ENCODE peak calls at places on chromosomes 3 and 15, in ten cellular contexts. R is GM23338; G is CD8-positive, alpha-beta T cell; E is left ventricle myocardium inferior; I is tibial artery; V is pancreas; W is HCT116; U is lung; D is hepatocyte; S is GM13976. A is an unnamed sample.

GRCh38 chr3:48507256-48508061 is 3.5 kb upstream of the SHISA5 start:
- DNase-seq in R (peak; percentile 92), G (peak; percentile 61), E (peak; percentile 24), I (peak; percentile 30), V (peak; percentile 57), W (peak; percentile 87), U (peak; percentile 46), D (peak; percentile 84), S (peak; percentile 82), A (peak; percentile 98)

GRCh38 chr3:58151637-58152036 is 59.1 kb downstream of the DNASE1L3 start:
- DNase-seq in R (no peak), G (no peak), E (peak; percentile 80), I (peak; percentile 48), V (no peak), W (no peak), U (no peak), D (no peak), S (no peak), A (no peak)

GRCh38 chr15:31824009-31824408 is 206.3 kb upstream of the CHRNA7 start:
- DNase-seq in R (no peak), G (no peak), E (no peak), I (no peak), V (no peak), W (no peak), U (no peak), D (no peak), S (no peak), A (no peak)

GRCh38 chr15:78055923-78056713 is 21.4 kb downstream of the TBC1D2B start:
- DNase-seq in R (no peak), G (no peak), E (no peak), I (peak; percentile 64), V (no peak), W (no peak), U (no peak), D (peak; percentile 53), S (no peak), A (peak; percentile 50)

GRCh38 chr3:107241217-107241616 is 136.0 kb upstream of the CCDC54 start:
- DNase-seq in R (peak; percentile 31), G (no peak), E (peak; percentile 24), I (peak; percentile 37), V (no peak), W (peak; percentile 39), U (peak; percentile 55), D (peak; percentile 25), S (peak; percentile 20), A (peak; percentile 74)

GRCh38 chr3:125148836-125149235 is 63.7 kb downstream of the SLC12A8 start:
- DNase-seq in R (no peak), G (no peak), E (peak; percentile 67), I (peak; percentile 64), V (no peak), W (no peak), U (peak; percentile 46), D (no peak), S (no peak), A (no peak)

GRCh38 chr15:79989682-79990081 is 18.7 kb upstream of the BCL2A1 start:
- DNase-seq in R (no peak), G (no peak), E (no peak), I (no peak), V (no peak), W (no peak), U (no peak), D (peak; percentile 29), S (no peak), A (no peak)

GRCh38 chr3:86993704-86994103 is 2.8 kb upstream of the VGLL3 start:
- DNase-seq in R (no peak), G (no peak), E (no peak), I (no peak), V (no peak), W (no peak), U (no peak), D (no peak), S (no peak), A (peak; percentile 76)

GRCh38 chr3:63067999-63068645 is 192.9 kb upstream of the CADPS start:
- DNase-seq in R (peak; percentile 80), G (no peak), E (no peak), I (no peak), V (peak; percentile 30), W (no peak), U (no peak), D (peak; percentile 79), S (peak; percentile 7), A (peak; percentile 36)

GRCh38 chr3:132556467-132557159 is 40.5 kb upstream of the ACKR4 start:
- DNase-seq in R (peak; percentile 30), G (no peak), E (peak; percentile 61), I (peak; percentile 38), V (no peak), W (no peak), U (no peak), D (no peak), S (no peak), A (no peak)

GRCh38 chr15:90706394-90707327 is 10.5 kb upstream of the BLM start:
- DNase-seq in R (no peak), G (no peak), E (no peak), I (no peak), V (no peak), W (no peak), U (no peak), D (no peak), S (no peak), A (no peak)

GRCh38 chr15:48459571-48460461 is 128.6 kb downstream of the DUT start:
- DNase-seq in R (no peak), G (no peak), E (no peak), I (peak; percentile 46), V (no peak), W (peak; percentile 78), U (no peak), D (no peak), S (no peak), A (peak; percentile 88)

GRCh38 chr3:15102833-15103232 is 3.9 kb upstream of the RBSN start:
- DNase-seq in R (peak; percentile 26), G (no peak), E (no peak), I (no peak), V (no peak), W (no peak), U (no peak), D (no peak), S (no peak), A (no peak)

GRCh38 chr3:37386627-37387230 is 212.3 kb upstream of the LRRFIP2 start:
- DNase-seq in R (no peak), G (no peak), E (no peak), I (peak; percentile 41), V (no peak), W (no peak), U (peak; percentile 41), D (no peak), S (no peak), A (no peak)

GRCh38 chr3:64958187-64958586 is 270.4 kb upstream of the ADAMTS9 start:
- DNase-seq in R (no peak), G (no peak), E (no peak), I (no peak), V (no peak), W (no peak), U (no peak), D (no peak), S (no peak), A (no peak)

GRCh38 chr15:95603802-95604201 is 726.7 kb upstream of the NR2F2 start:
- DNase-seq in R (no peak), G (no peak), E (no peak), I (no peak), V (no peak), W (no peak), U (no peak), D (no peak), S (no peak), A (no peak)

GRCh38 chr15:52558196-52558595 is 10.6 kb downstream of the ARPP19 start:
- DNase-seq in R (no peak), G (no peak), E (no peak), I (no peak), V (no peak), W (no peak), U (no peak), D (peak; percentile 19), S (no peak), A (no peak)

GRCh38 chr3:175988401-175988800 is 1129.3 kb downstream of the NAALADL2 start:
- DNase-seq in R (no peak), G (no peak), E (no peak), I (no peak), V (no peak), W (no peak), U (no peak), D (no peak), S (no peak), A (no peak)

GRCh38 chr15:70318996-70319465 is 221.3 kb upstream of the TLE3 start:
- DNase-seq in R (no peak), G (no peak), E (no peak), I (peak; percentile 66), V (no peak), W (no peak), U (no peak), D (peak; percentile 46), S (no peak), A (peak; percentile 51)

GRCh38 chr3:155934215-155934614 is 63.8 kb downstream of the GMPS start:
- DNase-seq in R (no peak), G (no peak), E (no peak), I (no peak), V (no peak), W (no peak), U (no peak), D (no peak), S (no peak), A (no peak)
- TF ChIP-seq CTCF in R (no peak), G (no peak), E (peak; percentile 18), I (no peak), V (no peak), W (no peak), U (no peak), D (no peak), S (no peak), A (no peak)

GRCh38 chr3:8702560-8702959 is 31.0 kb upstream of the CAV3 start:
- DNase-seq in R (peak; percentile 70), G (no peak), E (no peak), I (no peak), V (no peak), W (no peak), U (no peak), D (no peak), S (no peak), A (peak; percentile 23)
- TF ChIP-seq CTCF in R (peak; percentile 76), G (no peak), E (no peak), I (no peak), V (no peak), W (peak; percentile 69), U (no peak), D (no peak), S (no peak), A (peak; percentile 63)

GRCh38 chr3:197002701-197003454 is 26.7 kb downstream of the MELTF start:
- DNase-seq in R (peak; percentile 67), G (peak; percentile 67), E (peak; percentile 75), I (peak; percentile 47), V (peak; percentile 89), W (peak; percentile 51), U (peak; percentile 79), D (peak; percentile 95), S (peak; percentile 95), A (peak; percentile 88)
- TF ChIP-seq CTCF in R (peak; percentile 79), G (peak; percentile 47), E (peak; percentile 85), I (peak; percentile 84), V (peak; percentile 75), W (peak; percentile 47), U (peak; percentile 73), D (peak; percentile 60), S (peak; percentile 94), A (peak; percentile 56)

DNA sequence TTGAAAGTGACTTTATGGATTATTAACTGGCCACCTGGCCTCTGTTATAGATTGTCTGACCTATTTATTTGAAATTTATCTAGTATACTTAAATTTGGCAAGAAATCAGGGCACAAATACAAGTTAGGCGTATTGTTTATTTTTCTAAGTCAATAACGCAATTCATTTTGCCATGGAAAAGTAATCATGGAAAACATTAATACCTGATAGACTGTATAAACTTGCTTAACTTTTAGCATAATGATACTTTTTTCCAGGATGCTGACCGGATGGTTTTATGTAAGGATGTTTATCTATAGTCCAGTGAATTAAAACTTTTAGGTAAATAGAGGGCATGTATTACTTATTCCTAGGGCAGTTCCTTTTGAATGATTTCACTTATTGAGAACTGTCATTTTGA is 20.2 kb downstream of the FNDC3B start:
- DNase-seq in R (no peak), G (no peak), E (no peak), I (no peak), V (no peak), W (no peak), U (no peak), D (no peak), S (no peak), A (no peak)
- TF ChIP-seq CTCF in R (no peak), G (no peak), E (no peak), I (no peak), V (no peak), W (no peak), U (no peak), D (no peak), S (no peak), A (no peak)

A was measured in PC-3.